ENCODE peak calls at places on chromosomes 4 and X, in six cellular contexts. S is Right ventricle myocardium superior; A is NCI-H2029 treated with DMSO at 0.1 percent for 48 hours; L is choroid plexus epithelial cell; U is fibroblast of pulmonary artery; P is activated T-helper 1 cell treated with anti-CD3 and anti-CD28 coated beads, Interleukin-2, amount 50 U/mL, for 16 hours. T is an unnamed sample.

GRCh38 chrX:151359341-151359740 is 37.7 kb upstream of the VMA21 start:
- DNase-seq in U (no peak), L (no peak), P (no peak), S (no peak), A (no peak), T (no peak)

GRCh38 chr4:118335774-118336173 is 17.0 kb downstream of the PRSS12 start:
- DNase-seq in P (no peak), S (no peak), U (no peak), A (no peak), L (no peak), T (no peak)

GRCh38 chrX:15973299-15973698 is 118.7 kb upstream of the AP1S2 start:
- DNase-seq in P (no peak), U (peak), L (peak), A (no peak), S (no peak), T (no peak)

GRCh38 chr4:73257995-73258667 is 467 bp downstream of the ANKRD17 start:
- DNase-seq in U (peak), A (no peak), L (peak), S (no peak), P (no peak), T (peak)

GRCh38 chr4:6259886-6260285 is 9.8 kb upstream of the WFS1 start:
- DNase-seq in L (no peak), P (no peak), A (no peak), U (no peak), S (no peak), T (no peak)

GRCh38 chrX:107747596-107748161 is 27.9 kb downstream of the TSC22D3 start:
- DNase-seq in A (no peak), L (peak), P (no peak), S (no peak), U (peak), T (no peak)

GRCh38 chrX:1542994-1543725 is 6.2 kb upstream of the P2RY8 start:
- DNase-seq in A (no peak), S (no peak), P (no peak), U (no peak), L (no peak), T (no peak)

GRCh38 chrX:68634649-68635227 is 12.7 kb upstream of the STARD8 start:
- DNase-seq in S (no peak), P (no peak), U (no peak), L (no peak), A (no peak), T (no peak)

GRCh38 chr4:54440394-54441223 is 211.5 kb downstream of the PDGFRA start:
- DNase-seq in A (peak), P (no peak), U (peak), S (no peak), L (peak), T (peak)

GRCh38 chr4:182978152-182978827 is 61.1 kb upstream of the DCTD start:
- DNase-seq in A (no peak), S (no peak), P (no peak), U (peak), L (peak), T (no peak)

GRCh38 chr4:132334081-132334480 is 815.0 kb upstream of the PCDH10 start:
- DNase-seq in U (peak), P (no peak), S (no peak), L (peak), A (no peak), T (no peak)

GRCh38 chrX:46642145-46642544 is 68.6 kb downstream of the CHST7 start:
- DNase-seq in A (peak), P (no peak), L (peak), U (peak), S (no peak), T (no peak)

GRCh38 chrX:147315493-147315892 is 500.9 kb upstream of the CXorf51A start:
- DNase-seq in L (no peak), A (no peak), P (no peak), U (no peak), S (no peak), T (no peak)

GRCh38 chr4:122152699-122153328 is 683 bp downstream of the BLTP1 start:
- DNase-seq in A (no peak), L (peak), P (peak), S (peak), U (peak), T (peak)

GRCh38 chr4:1449833-1450741 is 43.8 kb upstream of the NKX1-1 start:
- DNase-seq in P (no peak), L (no peak), S (no peak), A (no peak), U (no peak), T (no peak)

GRCh38 chr4:15078682-15079642 is 76.7 kb downstream of the CPEB2 start:
- DNase-seq in P (no peak), U (peak), L (peak), A (no peak), S (no peak), T (no peak)

GRCh38 chr4:44736900-44737299 is 10.5 kb upstream of the GNPDA2 start:
- DNase-seq in L (no peak), A (no peak), S (no peak), P (no peak), U (no peak), T (no peak)

GRCh38 chrX:140918398-140919043 is 83.9 kb upstream of the SPANXB1 start:
- DNase-seq in L (peak), A (no peak), S (no peak), P (no peak), U (peak), T (peak)

GRCh38 chrX:149641832-149642231 is 10.2 kb upstream of the TMEM185A start:
- DNase-seq in S (no peak), A (no peak), L (no peak), U (no peak), P (no peak), T (no peak)

GRCh38 chrX:40012800-40013682 is 84.7 kb downstream of the BCOR start:
- DNase-seq in L (peak), P (no peak), A (no peak), S (peak), U (peak), T (no peak)

GRCh38 chrX:23766650-23767551 is 16.1 kb upstream of the SAT1 start:
- DNase-seq in S (no peak), U (no peak), P (no peak), L (no peak), A (no peak), T (no peak)

GRCh38 chrX:1928805-1929204 is 313.9 kb downstream of the ASMT start:
- DNase-seq in L (no peak), S (no peak), P (no peak), U (no peak), A (no peak), T (no peak)

GRCh38 chrX:47579537-47579936 is 2.7 kb upstream of the TIMP1 start:
- DNase-seq in S (no peak), A (no peak), L (peak), U (peak), P (no peak), T (no peak)

GRCh38 chrX:36844857-36845256 is 163.3 kb upstream of the FAM47C start:
- DNase-seq in L (no peak), A (no peak), S (no peak), P (no peak), U (no peak), T (no peak)

GRCh38 chr4:2934077-2934812 is 29.0 kb downstream of the NOP14 start:
- DNase-seq in S (peak), A (no peak), U (peak), P (no peak), L (peak), T (peak)

GRCh38 chr4:101140228-101140627 is 207.1 kb downstream of the PPP3CA start:
- DNase-seq in A (no peak), L (no peak), U (no peak), S (no peak), P (no peak), T (no peak)

GRCh38 chr4:112523008-112523440 is 7.0 kb upstream of the NEUROG2 start:
- DNase-seq in A (no peak), P (no peak), U (peak), S (peak), L (peak), T (peak)

GRCh38 chr4:177519481-177520270 is 77.4 kb upstream of the AGA start:
- DNase-seq in A (no peak), L (peak), U (no peak), P (no peak), S (no peak), T (no peak)

GRCh38 chrX:110143454-110144210 is 140.7 kb downstream of the TMEM164 start:
- DNase-seq in P (no peak), S (no peak), L (no peak), A (no peak), U (no peak), T (no peak)

GRCh38 chr4:54496412-54496811 is 161.3 kb upstream of the KIT start:
- DNase-seq in L (no peak), A (no peak), U (no peak), S (no peak), P (no peak), T (no peak)

GRCh38 chr4:105139646-105140045 is 7.0 kb upstream of the TET2 start:
- DNase-seq in A (no peak), L (no peak), U (peak), P (no peak), S (no peak), T (no peak)

GRCh38 chr4:1285790-1286553 is 3.7 kb upstream of the MAEA start:
- DNase-seq in A (no peak), L (no peak), P (no peak), S (no peak), U (peak), T (no peak)

GRCh38 chrX:12580548-12580947 is 210.7 kb upstream of the PRPS2 start:
- DNase-seq in L (no peak), P (no peak), A (no peak), U (no peak), S (no peak), T (no peak)

GRCh38 chr4:25863347-25863784 is 578 bp upstream of the SEL1L3 start:
- DNase-seq in L (no peak), P (no peak), A (no peak), S (no peak), U (no peak), T (peak)

GRCh38 chr4:110840221-110840654 is 217.4 kb upstream of the PITX2 start:
- DNase-seq in P (no peak), S (no peak), L (peak), U (peak), A (no peak), T (no peak)

GRCh38 chr4:25923745-25924144 is 9.7 kb downstream of the SMIM20 start:
- DNase-seq in P (no peak), L (no peak), A (no peak), U (no peak), S (no peak), T (no peak)

GRCh38 chrX:122868626-122869025 is 315.5 kb upstream of the GRIA3 start:
- DNase-seq in A (no peak), P (no peak), L (peak), U (no peak), S (no peak), T (no peak)

GRCh38 chr4:181684310-181684709 is 558.9 kb upstream of the TENM3 start:
- DNase-seq in U (peak), S (no peak), A (no peak), L (peak), P (no peak), T (no peak)

GRCh38 chr4:27828843-27829242 is 968.2 kb downstream of the STIM2 start:
- DNase-seq in U (no peak), L (no peak), S (no peak), A (no peak), P (no peak), T (no peak)

GRCh38 chrX:150566734-150567182 is 1.7 kb upstream of the MTM1 start:
- DNase-seq in U (no peak), P (no peak), A (no peak), L (no peak), S (no peak), T (no peak)